ENCODE peak calls at places on chromosome 5, in ten cellular contexts. L is astrocyte of the spinal cord; D is AG10803; F is foreskin keratinocyte; B is prostate gland; O is fibroblast of pulmonary artery; Y is brain microvascular endothelial cell; M is CD4-positive, alpha-beta T cell; U is osteoblast; A is MCF 10A. C is an unnamed sample.

GRCh38 chr5:75885849-75886596 is 168.8 kb upstream of the POC5 start:
- DNase-seq in L (no peak), D (no peak), F (no peak), B (no peak), O (no peak), Y (peak; percentile 5), M (no peak), U (no peak), A (peak; percentile 17), C (no peak)

GRCh38 chr5:38755171-38755570 is 90.6 kb upstream of the OSMR start:
- DNase-seq in L (peak; percentile 82), D (peak; percentile 55), F (no peak), B (no peak), O (peak; percentile 23), Y (peak; percentile 72), M (no peak), U (peak; percentile 86), A (peak; percentile 8), C (no peak)

GRCh38 chr5:67085616-67086015 is 111.0 kb downstream of the CD180 start:
- DNase-seq in L (no peak), D (no peak), F (no peak), B (no peak), O (no peak), Y (no peak), M (no peak), U (no peak), A (peak; percentile 11), C (no peak)

GRCh38 chr5:111197523-111197922 is 26.7 kb upstream of the CAMK4 start:
- DNase-seq in L (no peak), D (peak; percentile 1), F (no peak), B (no peak), O (peak; percentile 41), Y (no peak), M (no peak), U (no peak), A (peak; percentile 40), C (peak; percentile 25)

GRCh38 chr5:139110526-139111168 is 87.5 kb downstream of the SIL1 start:
- DNase-seq in L (no peak), D (no peak), F (no peak), B (no peak), O (no peak), Y (no peak), M (no peak), U (peak; percentile 68), A (no peak), C (no peak)

GRCh38 chr5:163677092-163677491 is 171.7 kb downstream of the MAT2B start:
- DNase-seq in L (no peak), D (no peak), F (no peak), B (no peak), O (no peak), Y (no peak), M (no peak), U (no peak), A (peak; percentile 32), C (no peak)

GRCh38 chr5:35046754-35047153 is 995 bp downstream of the AGXT2 start:
- DNase-seq in L (peak; percentile 94), D (peak; percentile 90), F (no peak), B (no peak), O (peak; percentile 91), Y (peak; percentile 99), M (no peak), U (peak; percentile 79), A (peak; percentile 91), C (no peak)

GRCh38 chr5:88875609-88876234 is 7.3 kb downstream of the MEF2C start:
- DNase-seq in L (peak; percentile 9), D (no peak), F (no peak), B (no peak), O (peak; percentile 34), Y (peak; percentile 47), M (no peak), U (no peak), A (no peak), C (peak; percentile 34)

GRCh38 chr5:132386644-132387286 is 17.3 kb downstream of the SLC22A5 start:
- DNase-seq in L (peak; percentile 74), D (peak; percentile 75), F (no peak), B (peak; percentile 68), O (peak; percentile 80), Y (peak; percentile 68), M (peak; percentile 66), U (peak; percentile 89), A (peak; percentile 87), C (peak; percentile 82)

GRCh38 chr5:1568201-1568979 is 44.6 kb upstream of the LPCAT1 start:
- DNase-seq in L (peak; percentile 79), D (peak; percentile 92), F (peak; percentile 37), B (no peak), O (peak; percentile 97), Y (peak; percentile 83), M (no peak), U (peak; percentile 73), A (peak; percentile 91), C (no peak)

GRCh38 chr5:149931992-149932436 is 12.6 kb downstream of the PDE6A start:
- DNase-seq in L (no peak), D (no peak), F (no peak), B (no peak), O (no peak), Y (no peak), M (no peak), U (no peak), A (no peak), C (no peak)
- TF ChIP-seq CTCF in L (no peak), D (no peak), F (no peak), B (no peak), O (no peak), Y (no peak), M (no peak), U (no peak), A (no peak), C (no peak)

GRCh38 chr5:177492841-177493240 is 4.6 kb downstream of the PDLIM7 start:
- DNase-seq in L (no peak), D (no peak), F (no peak), B (no peak), O (no peak), Y (no peak), M (no peak), U (no peak), A (no peak), C (no peak)

GRCh38 chr5:177496111-177497010 is 1.0 kb downstream of the PDLIM7 start:
- DNase-seq in L (peak; percentile 97), D (peak; percentile 89), F (no peak), B (peak; percentile 54), O (peak; percentile 92), Y (peak; percentile 91), M (no peak), U (peak; percentile 97), A (peak; percentile 95), C (peak; percentile 69)

GRCh38 chr5:177493795-177494355 is 3.5 kb downstream of the PDLIM7 start:
- DNase-seq in L (no peak), D (no peak), F (no peak), B (no peak), O (no peak), Y (no peak), M (no peak), U (no peak), A (no peak), C (no peak)

GRCh38 chr5:177495243-177496060 is 2.0 kb downstream of the PDLIM7 start:
- DNase-seq in L (peak; percentile 97), D (peak; percentile 90), F (no peak), B (no peak), O (peak; percentile 93), Y (peak; percentile 90), M (no peak), U (peak; percentile 98), A (no peak), C (peak; percentile 45)

DNA sequence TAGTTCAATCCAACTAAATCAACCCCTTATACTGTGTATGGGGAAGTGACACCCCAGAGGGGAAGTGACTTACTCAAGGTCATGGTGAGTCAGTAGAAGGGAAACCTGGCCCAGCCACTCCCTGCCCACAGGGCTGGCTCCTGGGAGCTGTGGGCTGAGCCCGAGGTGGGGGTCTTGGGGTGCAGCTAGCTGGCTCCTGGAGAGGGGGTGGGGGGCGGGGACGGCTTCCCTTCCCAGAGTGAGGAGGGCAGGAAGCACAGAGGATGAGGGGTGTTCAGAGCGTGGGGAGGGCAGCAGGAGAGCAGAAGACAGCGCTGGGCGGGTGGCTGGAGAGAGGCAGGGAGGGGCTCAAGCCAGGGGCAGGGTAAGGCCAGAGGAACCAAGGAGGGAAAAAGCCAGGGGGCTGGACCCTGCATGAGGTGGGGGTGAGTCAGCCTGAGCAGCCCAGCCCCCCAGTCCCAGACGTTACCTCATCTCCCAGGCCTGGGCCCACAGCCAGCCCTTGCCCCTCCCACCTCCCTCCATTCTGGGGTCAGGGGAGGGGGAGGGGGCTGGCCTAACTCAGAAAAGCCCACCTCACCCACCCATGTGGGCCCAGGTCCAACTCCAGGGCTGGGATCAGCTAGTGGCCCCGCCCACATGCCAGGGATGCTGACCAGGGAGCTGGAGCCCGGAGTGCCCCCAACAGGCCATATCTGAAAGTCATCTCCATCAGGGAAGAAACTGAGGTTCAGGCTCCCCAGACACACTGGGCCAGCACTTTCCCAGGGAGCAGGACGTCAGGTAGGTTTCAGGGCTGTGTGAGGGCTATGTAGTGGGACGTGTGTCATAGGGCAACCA is 2.8 kb downstream of the PDLIM7 start:
- DNase-seq in L (peak; percentile 96), D (peak; percentile 78), F (peak; percentile 63), B (no peak), O (peak; percentile 90), Y (peak; percentile 93), M (no peak), U (peak; percentile 100), A (peak; percentile 82), C (peak; percentile 52)
- TF ChIP-seq CTCF in L (peak; percentile 45), D (peak; percentile 55), F (peak; percentile 48), B (no peak), O (peak; percentile 30), Y (peak; percentile 66), M (no peak), U (peak; percentile 46), A (peak; percentile 22), C (peak; percentile 13)

GRCh38 chr5:45680950-45681349 is 15.2 kb downstream of the HCN1 start:
- DNase-seq in L (no peak), D (no peak), F (no peak), B (no peak), O (no peak), Y (no peak), M (no peak), U (no peak), A (no peak), C (no peak)
- TF ChIP-seq CTCF in L (no peak), D (no peak), F (no peak), B (no peak), O (no peak), Y (no peak), M (no peak), U (no peak), A (no peak), C (no peak)

DNA sequence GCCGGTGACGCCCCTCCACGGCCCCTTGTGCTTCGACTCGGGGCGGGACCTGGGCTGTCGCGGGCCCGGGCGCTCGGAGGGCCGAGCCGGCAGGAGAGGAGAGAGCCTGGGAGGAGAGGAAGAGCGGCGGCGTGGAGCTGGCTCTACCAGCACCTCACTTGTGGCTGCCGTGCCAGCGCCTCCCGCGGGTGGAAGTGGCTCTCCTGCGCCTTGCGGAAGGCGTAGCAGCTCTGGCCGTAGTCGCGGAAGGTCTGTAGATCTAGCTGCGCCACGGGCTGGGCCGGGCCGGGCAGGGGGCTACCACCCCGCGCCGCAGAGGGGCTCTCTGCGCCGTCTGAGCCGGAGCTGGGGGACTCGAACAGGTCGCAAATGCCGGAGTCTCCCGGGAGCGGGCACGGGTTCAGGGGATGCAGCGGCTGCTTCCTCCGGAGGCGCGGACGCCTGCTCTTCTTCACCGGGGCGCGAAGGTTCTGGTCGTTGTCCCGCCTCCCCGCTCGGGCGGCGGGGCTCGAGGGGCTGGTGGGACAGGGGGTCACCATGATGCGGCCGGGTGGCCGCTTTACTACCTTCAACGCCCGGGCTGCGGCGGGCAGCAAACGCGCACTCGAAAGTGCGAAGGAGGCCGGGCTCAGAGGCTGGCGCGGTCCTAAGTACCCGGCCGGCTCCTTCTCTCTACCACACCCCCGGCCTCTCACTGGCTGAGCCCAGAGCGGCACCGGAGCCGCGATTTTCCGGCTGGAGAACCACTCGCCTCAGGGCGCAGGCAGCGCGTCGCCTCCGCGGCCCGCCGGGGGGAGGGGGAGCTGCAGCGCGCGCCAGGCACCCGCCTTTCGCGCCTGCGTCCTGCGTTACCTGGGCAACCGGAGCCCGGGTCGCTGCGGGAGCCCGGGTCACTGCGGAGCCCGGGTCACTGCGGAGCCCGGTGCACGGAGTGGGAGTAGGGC is at the start of gene CCNO:
- DNase-seq in L (peak; percentile 73), D (peak; percentile 61), F (peak; percentile 50), B (peak; percentile 76), O (peak; percentile 72), Y (peak; percentile 44), M (peak; percentile 39), U (peak; percentile 96), A (peak; percentile 89), C (peak; percentile 80)
- TF ChIP-seq CTCF in L (peak; percentile 12), D (no peak), F (no peak), B (no peak), O (no peak), Y (no peak), M (no peak), U (no peak), A (peak; percentile 20), C (no peak)

C was measured in adrenal gland.